ENCODE peak calls at places on chromosomes 13 and 19, in four cellular contexts. P is breast epithelium, C is cardiac muscle cell, F is left ventricle myocardium inferior. A is an unnamed sample.
A peak's percentile ranks its signal among the peaks of the same experiment; 100 is the strongest.

GRCh38 chr13:21537105-21537504 is 66.9 kb downstream of the MICU2 start:
- DNase-seq in P (no peak), C (no peak), F (no peak), A (no peak)

GRCh38 chr19:32543107-32543900 is 37.7 kb upstream of the PDCD5 start:
- DNase-seq in P (no peak), C (no peak), F (no peak), A (no peak)

GRCh38 chr13:40666905-40667621 is 622 bp upstream of the FOXO1 start:
- DNase-seq in P (peak; percentile 42), C (peak; percentile 86), F (peak; percentile 36), A (peak; percentile 46)

GRCh38 chr19:28869459-28869858 is 343.5 kb downstream of the UQCRFS1 start:
- DNase-seq in P (no peak), C (no peak), F (no peak), A (no peak)

GRCh38 chr19:53078668-53079067 is 24.6 kb downstream of the ZNF160 start:
- DNase-seq in P (no peak), C (no peak), F (no peak), A (no peak)

GRCh38 chr19:10694706-10695105 is 6.5 kb upstream of the QTRT1 start:
- DNase-seq in P (no peak), C (no peak), F (no peak), A (no peak)

GRCh38 chr19:29054886-29055675 is 157.9 kb downstream of the UQCRFS1 start:
- DNase-seq in P (no peak), C (no peak), F (no peak), A (no peak)

GRCh38 chr13:47545630-47546029 is 455.4 kb downstream of the SUCLA2 start:
- DNase-seq in P (peak; percentile 58), C (no peak), F (no peak), A (no peak)

GRCh38 chr19:55304279-55304978 is 20.6 kb downstream of the BRSK1 start:
- DNase-seq in P (no peak), C (peak; percentile 56), F (no peak), A (no peak)

GRCh38 chr13:95710313-95710712 is 33.4 kb downstream of the DNAJC3 start:
- DNase-seq in P (no peak), C (no peak), F (no peak), A (no peak)
- H3K4me1 ChIP-seq in P (no peaks in the 10 kb centered on the region), C (no peaks in the 10 kb centered on the region), F (peaks cover 9% of the 10 kb centered on the region), A (peaks cover 6% of the 10 kb centered on the region)

DNA sequence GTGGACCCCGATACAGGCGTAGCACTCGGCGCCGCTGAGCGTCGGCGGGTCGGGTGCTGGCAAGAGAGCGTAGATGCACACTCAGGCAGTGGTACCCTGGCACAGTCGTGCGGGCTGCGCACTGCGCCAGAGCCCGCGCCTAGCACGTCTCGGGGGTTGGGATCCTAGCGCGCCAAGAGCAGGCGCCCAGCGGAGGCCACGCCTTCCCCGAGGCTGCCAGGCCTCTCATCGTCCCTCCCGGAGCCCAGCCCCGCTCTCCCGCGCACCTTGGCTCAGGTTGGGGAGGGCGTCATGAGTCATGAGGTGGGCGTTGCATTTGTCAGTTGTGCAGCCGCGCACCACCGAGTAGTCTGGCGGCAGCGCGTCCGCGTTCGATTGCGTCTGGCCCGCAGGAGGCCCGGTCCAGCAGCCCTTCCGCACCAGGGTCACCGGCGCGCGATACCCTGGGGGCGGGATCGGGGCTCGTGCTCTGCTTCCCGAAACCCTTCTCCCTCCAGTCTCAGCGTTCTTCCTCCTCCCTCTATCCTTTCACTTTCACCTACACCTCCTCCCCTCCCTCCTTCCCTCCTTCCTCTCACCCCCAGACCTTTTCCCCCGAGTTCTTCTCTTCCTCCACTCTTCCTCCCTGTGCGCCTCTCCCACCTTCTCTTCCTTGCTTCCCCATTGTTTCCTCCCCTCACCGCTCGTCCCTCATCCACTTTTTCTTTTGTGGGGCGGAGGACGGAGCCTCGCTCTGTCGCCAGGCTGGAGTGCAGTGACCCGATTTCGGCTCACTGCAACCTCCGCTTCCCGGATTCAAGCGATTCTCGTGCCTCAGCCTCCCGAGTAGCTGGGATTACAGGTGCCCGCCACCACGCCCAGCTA is 3.5 kb downstream of the LYPD5 start:
- DNase-seq in P (peak; percentile 80), C (peak; percentile 7), F (no peak), A (peak; percentile 58)
- H3K36me3 ChIP-seq in P (no peaks in the 10 kb centered on the region), C (no peaks in the 10 kb centered on the region), F (no peaks in the 10 kb centered on the region), A (no peaks in the 10 kb centered on the region)

GRCh38 chr19:42089191-42089750 is 13.3 kb downstream of the ZNF574 start:
- DNase-seq in P (no peak), C (no peak), F (no peak), A (no peak)

GRCh38 chr19:42091300-42092266 is 15.6 kb downstream of the ZNF574 start:
- DNase-seq in P (no peak), C (peak; percentile 55), F (no peak), A (peak; percentile 10)

GRCh38 chr19:42089772-42090171 is 13.8 kb downstream of the ZNF574 start:
- DNase-seq in P (no peak), C (no peak), F (no peak), A (no peak)

GRCh38 chr19:42092350-42092749 is 16.4 kb downstream of the ZNF574 start:
- DNase-seq in P (no peak), C (no peak), F (no peak), A (peak; percentile 15)

GRCh38 chr19:42090687-42091086 is 14.7 kb downstream of the ZNF574 start:
- DNase-seq in P (no peak), C (no peak), F (no peak), A (no peak)
- TF ChIP-seq CTCF in P (no peak), C (no peak), F (no peak), A (no peak)

GRCh38 chr19:8454218-8454617 is 9.4 kb downstream of the HNRNPM start:
- DNase-seq in P (no peak), C (no peak), F (no peak), A (no peak)

GRCh38 chr19:8455018-8455417 is 10.2 kb downstream of the HNRNPM start:
- DNase-seq in P (no peak), C (no peak), F (no peak), A (no peak)

GRCh38 chr19:8452446-8453123 is 7.8 kb downstream of the HNRNPM start:
- DNase-seq in P (no peak), C (no peak), F (no peak), A (peak; percentile 20)

GRCh38 chr19:8451885-8452284 is 7.1 kb downstream of the HNRNPM start:
- DNase-seq in P (no peak), C (no peak), F (no peak), A (no peak)

GRCh38 chr19:8453616-8454015 is 8.8 kb downstream of the HNRNPM start:
- DNase-seq in P (no peak), C (no peak), F (no peak), A (no peak)
- H3K4me1 ChIP-seq in P (peaks cover 6% of the 10 kb centered on the region), C (peaks cover 17% of the 10 kb centered on the region), F (peaks cover 97% of the 10 kb centered on the region), A (peaks cover 88% of the 10 kb centered on the region)

DNA sequence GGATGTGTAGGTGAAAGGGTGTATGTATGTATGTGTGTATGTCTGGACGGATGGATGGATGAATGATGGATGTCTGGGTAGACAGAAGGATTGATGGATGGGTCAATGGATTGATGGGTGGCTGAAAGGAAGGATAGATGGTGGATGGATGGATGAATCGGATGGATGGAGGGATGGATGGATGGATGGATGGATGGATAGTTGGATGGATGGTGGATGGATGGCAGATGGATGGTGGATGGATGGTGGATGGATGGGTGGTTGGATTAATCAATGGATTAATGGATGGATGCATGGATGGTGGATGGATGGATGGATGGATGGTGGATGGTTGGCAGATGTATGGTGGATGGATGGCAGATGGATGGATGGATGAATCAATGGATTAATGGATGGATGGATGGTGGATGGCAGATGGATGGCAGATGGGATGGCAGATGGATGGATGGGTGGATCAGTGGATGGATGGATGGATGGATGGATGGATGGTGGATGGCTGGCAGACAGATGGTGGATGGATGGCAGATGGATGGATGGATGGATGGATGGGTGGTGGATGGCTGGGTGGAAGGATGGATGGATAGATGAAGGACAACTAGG is 16.5 kb upstream of the PPP5C start:
- DNase-seq in P (no peak), C (no peak), F (no peak), A (no peak)
- H3K36me3 ChIP-seq in P (no peaks in the 10 kb centered on the region), C (peaks cover 39% of the 10 kb centered on the region), F (peaks cover 97% of the 10 kb centered on the region), A (peaks cover 11% of the 10 kb centered on the region)

GRCh38 chr13:52399708-52400107 is 6.3 kb downstream of the THSD1 start:
- DNase-seq in P (no peak), C (no peak), F (no peak), A (no peak)
- TF ChIP-seq CTCF in P (no peak), C (peak; percentile 28), F (peak; percentile 42), A (no peak)

DNA sequence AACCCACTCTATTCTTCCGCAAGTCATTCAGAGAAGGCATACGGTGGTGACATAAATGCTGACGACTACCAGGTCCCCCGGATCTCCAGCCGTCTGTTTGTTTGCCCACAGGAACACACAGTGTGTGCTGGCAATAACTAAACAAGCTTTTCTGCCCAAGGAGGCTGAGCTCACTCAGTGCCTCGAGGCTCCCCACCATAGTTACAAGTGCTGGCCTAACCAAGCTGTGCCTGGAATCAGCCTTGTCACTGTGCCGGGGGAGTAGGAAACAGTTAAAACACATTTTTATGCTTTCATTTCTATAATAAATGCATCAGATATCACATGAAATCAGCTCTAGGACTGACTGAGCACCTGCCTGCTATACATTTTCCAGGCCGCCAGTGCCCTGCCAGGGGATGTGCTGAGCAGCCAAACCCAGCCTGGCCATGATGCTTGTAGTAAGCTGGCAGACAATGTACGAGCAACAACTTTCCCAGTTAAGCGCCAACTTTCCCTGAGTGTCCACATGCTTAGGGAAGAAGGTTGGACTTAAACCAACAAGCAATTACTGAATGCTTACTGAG is 28.1 kb downstream of the BRD4 start:
- DNase-seq in P (no peak), C (peak; percentile 47), F (peak; percentile 40), A (no peak)
- H3K4me1 ChIP-seq in P (peaks cover 9% of the 10 kb centered on the region), C (peaks cover 36% of the 10 kb centered on the region), F (peaks cover 97% of the 10 kb centered on the region), A (peaks cover 79% of the 10 kb centered on the region)

DNA sequence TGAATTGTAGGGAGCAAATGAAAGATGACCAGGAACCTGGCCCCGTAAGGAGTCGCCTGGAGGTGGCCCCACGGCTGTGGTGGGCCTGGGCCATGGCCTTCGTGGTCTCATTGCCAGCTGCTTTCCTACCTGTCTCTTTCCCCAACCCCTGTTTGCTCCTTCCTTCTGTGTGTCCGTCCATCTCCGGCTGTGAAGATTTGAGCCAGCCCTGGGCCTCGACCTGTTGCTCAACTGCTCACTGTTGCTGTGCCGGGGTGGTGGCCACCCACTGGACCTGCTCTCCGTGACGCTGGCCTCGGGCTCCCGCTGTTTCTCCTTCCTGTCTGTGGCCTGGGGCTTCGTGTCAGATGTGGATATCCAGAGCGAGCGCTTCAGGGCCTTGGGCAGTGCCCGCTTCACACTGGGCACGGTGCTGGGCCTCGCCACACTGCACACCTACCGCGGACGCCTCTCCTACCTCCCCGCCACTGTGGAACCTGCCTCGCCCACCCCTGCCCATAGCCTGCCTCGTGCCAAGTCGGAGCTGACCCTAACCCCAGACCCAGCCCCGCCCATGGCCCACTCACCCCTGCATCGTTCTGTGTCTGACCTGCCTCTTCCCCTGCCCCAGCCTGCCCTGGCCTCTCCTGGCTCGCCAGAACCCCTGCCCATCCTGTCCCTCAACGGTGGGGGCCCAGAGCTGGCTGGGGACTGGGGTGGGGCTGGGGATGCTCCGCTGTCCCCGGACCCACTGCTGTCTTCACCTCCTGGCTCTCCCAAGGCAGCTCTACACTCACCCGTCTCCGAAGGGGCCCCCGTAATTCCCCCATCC is 8.5 kb downstream of the DBP start:
- DNase-seq in P (no peak), C (no peak), F (no peak), A (no peak)
- H3K36me3 ChIP-seq in P (no peaks in the 10 kb centered on the region), C (no peaks in the 10 kb centered on the region), F (peaks cover 16% of the 10 kb centered on the region), A (peaks cover 4% of the 10 kb centered on the region)

DNA sequence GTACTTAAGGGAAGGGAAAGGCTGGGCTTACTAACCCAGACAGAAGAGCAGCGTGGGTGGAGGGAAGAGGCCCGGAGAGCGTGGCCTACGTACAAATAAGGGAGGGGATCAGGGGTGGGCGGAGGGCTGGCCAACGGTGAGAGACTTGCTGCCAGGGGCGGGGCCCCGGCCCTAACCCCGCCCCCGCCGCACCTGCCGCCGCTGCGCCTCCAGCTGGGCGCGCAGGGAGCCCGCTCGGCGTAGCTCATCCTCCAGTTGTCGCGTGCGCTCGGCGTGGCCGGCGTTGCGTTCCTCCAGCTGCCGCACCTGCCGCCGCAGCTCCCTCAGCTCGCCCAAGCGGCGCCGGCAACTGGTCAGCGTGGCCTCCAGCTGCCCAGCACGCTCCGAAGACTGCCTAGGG is 5.7 kb downstream of the HOOK2 start:
- DNase-seq in P (no peak), C (peak; percentile 78), F (no peak), A (peak; percentile 32)
- TF ChIP-seq CTCF in P (no peak), C (no peak), F (no peak), A (no peak)

A was measured in thyroid gland.